ENCODE peak calls at places on chromosomes 5 and 9, in five cellular contexts. Y is NCI-H774; C is NCI-H1436; D is astrocyte of the hippocampus; B is stimulated activated CD8-positive, alpha-beta memory T cell treated with anti-CD3 and anti-CD28 coated beads, Interleukin-2, amount 100 ng/mL, for 48 hours. U is an unnamed sample.

GRCh38 chr5:91225848-91226686 is 157.1 kb downstream of the ARRDC3 start:
- DNase-seq in Y (no peak), C (peak; percentile 58), D (peak; percentile 17), B (peak; percentile 22), U (peak; percentile 12)

GRCh38 chr5:126888180-126888579 is 111.2 kb downstream of the LMNB1 start:
- DNase-seq in Y (no peak), C (peak; percentile 27), D (no peak), B (no peak), U (no peak)

GRCh38 chr9:128771094-128771721 is 519 bp downstream of the ZER1 start:
- DNase-seq in Y (no peak), C (no peak), D (peak; percentile 55), B (no peak), U (no peak)

GRCh38 chr5:139459451-139459934 is 3.0 kb downstream of the ECSCR start:
- DNase-seq in Y (no peak), C (no peak), D (peak; percentile 46), B (no peak), U (peak; percentile 28)

GRCh38 chr5:29899583-29899982 is 1293.9 kb upstream of the CDH6 start:
- DNase-seq in Y (no peak), C (no peak), D (no peak), B (no peak), U (no peak)

GRCh38 chr5:171612749-171613148 is 172.9 kb upstream of the SMIM23 start:
- DNase-seq in Y (no peak), C (no peak), D (no peak), B (no peak), U (no peak)

GRCh38 chr5:173765030-173765644 is 123.0 kb upstream of the CPEB4 start:
- DNase-seq in Y (no peak), C (no peak), D (no peak), B (no peak), U (no peak)

GRCh38 chr9:134633362-134634142 is 8.1 kb upstream of the COL5A1 start:
- DNase-seq in Y (no peak), C (no peak), D (no peak), B (no peak), U (no peak)

GRCh38 chr5:144120781-144121180 is 49.7 kb downstream of the YIPF5 start:
- DNase-seq in Y (no peak), C (no peak), D (no peak), B (no peak), U (no peak)

GRCh38 chr9:129436751-129437625 is 183.9 kb downstream of the C9orf50 start:
- DNase-seq in Y (no peak), C (no peak), D (peak; percentile 87), B (no peak), U (no peak)

GRCh38 chr9:37220971-37221370 is 100.6 kb downstream of the ZCCHC7 start:
- DNase-seq in Y (no peak), C (no peak), D (no peak), B (no peak), U (no peak)

GRCh38 chr9:89537166-89537565 is 39.3 kb upstream of the SEMA4D start:
- DNase-seq in Y (no peak), C (no peak), D (no peak), B (no peak), U (no peak)

GRCh38 chr5:157471709-157472108 is 11.7 kb downstream of the NIPAL4 start:
- DNase-seq in Y (no peak), C (peak; percentile 15), D (peak; percentile 48), B (no peak), U (no peak)

GRCh38 chr9:108784998-108785397 is 70.8 kb downstream of the ACTL7B start:
- DNase-seq in Y (no peak), C (no peak), D (no peak), B (no peak), U (no peak)

GRCh38 chr9:120780367-120780766 is 12.8 kb downstream of the FBXW2 start:
- DNase-seq in Y (no peak), C (no peak), D (no peak), B (no peak), U (no peak)

U was measured in NCI-H526.